ENCODE peak calls at places on chromosomes 11 and 22, in eight cellular contexts. W, P, Y, C, N, U, Q and F are unnamed samples.

GRCh38 chr22:19876314-19876940 is 21.8 kb upstream of the GNB1L start:
- DNase-seq in W (no peak), P (peak), Y (no peak), C (no peak), N (no peak), U (no peak), Q (peak), F (no peak)

GRCh38 chr11:122981388-122982264 is at the start of gene BSX:
- DNase-seq in W (no peak), P (peak), Y (no peak), C (peak), N (peak), U (peak), Q (peak), F (no peak)

GRCh38 chr11:33413296-33413695 is 156.1 kb downstream of the HIPK3 start:
- DNase-seq in W (no peak), P (no peak), Y (no peak), C (no peak), N (no peak), U (no peak), Q (no peak), F (no peak)

GRCh38 chr11:48037709-48038468 is 57.5 kb downstream of the PTPRJ start:
- DNase-seq in W (no peak), P (no peak), Y (no peak), C (no peak), N (no peak), U (no peak), Q (no peak), F (no peak)

GRCh38 chr22:48850658-48851287 is 976.9 kb downstream of the BRD1 start:
- DNase-seq in W (no peak), P (no peak), Y (no peak), C (no peak), N (no peak), U (no peak), Q (no peak), F (no peak)

GRCh38 chr11:123235687-123236261 is 40.7 kb upstream of the CLMP start:
- DNase-seq in W (peak), P (no peak), Y (no peak), C (no peak), N (no peak), U (no peak), Q (no peak), F (no peak)

GRCh38 chr11:84747871-84748270 is 879.3 kb downstream of the DLG2 start:
- DNase-seq in W (no peak), P (no peak), Y (no peak), C (no peak), N (no peak), U (no peak), Q (no peak), F (no peak)

GRCh38 chr11:130581631-130582030 is 133.2 kb downstream of the ADAMTS15 start:
- DNase-seq in W (no peak), P (no peak), Y (no peak), C (no peak), N (no peak), U (no peak), Q (no peak), F (no peak)

GRCh38 chr22:20940178-20940790 is 23.1 kb downstream of the CRKL start:
- DNase-seq in W (no peak), P (no peak), Y (no peak), C (no peak), N (no peak), U (peak), Q (no peak), F (no peak)

GRCh38 chr11:279040-279965 is 1.1 kb downstream of the NLRP6 start:
- DNase-seq in W (no peak), P (no peak), Y (no peak), C (no peak), N (no peak), U (no peak), Q (no peak), F (no peak)

GRCh38 chr11:36467913-36468312 is 42.2 kb downstream of the TRAF6 start:
- DNase-seq in W (no peak), P (no peak), Y (no peak), C (peak), N (no peak), U (no peak), Q (no peak), F (no peak)

GRCh38 chr11:75349540-75350116 is 1.8 kb downstream of the ARRB1 start:
- DNase-seq in W (no peak), P (no peak), Y (no peak), C (no peak), N (no peak), U (no peak), Q (peak), F (no peak)

GRCh38 chr11:6214530-6214929 is 9.2 kb downstream of the C11orf42 start:
- DNase-seq in W (no peak), P (no peak), Y (no peak), C (no peak), N (no peak), U (no peak), Q (no peak), F (no peak)

GRCh38 chr11:34565417-34566208 is 52.0 kb upstream of the ELF5 start:
- DNase-seq in W (peak), P (no peak), Y (no peak), C (peak), N (peak), U (peak), Q (peak), F (no peak)

GRCh38 chr11:13667245-13667644 is 1.2 kb upstream of the FAR1 start:
- DNase-seq in W (no peak), P (no peak), Y (no peak), C (no peak), N (no peak), U (no peak), Q (peak), F (no peak)

GRCh38 chr11:80993561-80993960 is 1552.7 kb upstream of the TENM4 start:
- DNase-seq in W (no peak), P (no peak), Y (no peak), C (peak), N (no peak), U (no peak), Q (no peak), F (no peak)

GRCh38 chr11:45799562-45799961 is 5.4 kb upstream of the SLC35C1 start:
- DNase-seq in W (no peak), P (no peak), Y (no peak), C (no peak), N (no peak), U (no peak), Q (no peak), F (no peak)

GRCh38 chr11:78586452-78587046 is 11.9 kb upstream of the NARS2 start:
- DNase-seq in W (no peak), P (no peak), Y (no peak), C (peak), N (no peak), U (peak), Q (peak), F (no peak)

GRCh38 chr11:20604295-20604803 is 4.9 kb downstream of the SLC6A5 start:
- DNase-seq in W (no peak), P (no peak), Y (no peak), C (no peak), N (no peak), U (no peak), Q (no peak), F (no peak)
- TF ChIP-seq EZH2 in W (no peak), P (no peak), Y (no peak), C (no peak), N (no peak), U (no peak), Q (no peak), F (no peak)

DNA sequence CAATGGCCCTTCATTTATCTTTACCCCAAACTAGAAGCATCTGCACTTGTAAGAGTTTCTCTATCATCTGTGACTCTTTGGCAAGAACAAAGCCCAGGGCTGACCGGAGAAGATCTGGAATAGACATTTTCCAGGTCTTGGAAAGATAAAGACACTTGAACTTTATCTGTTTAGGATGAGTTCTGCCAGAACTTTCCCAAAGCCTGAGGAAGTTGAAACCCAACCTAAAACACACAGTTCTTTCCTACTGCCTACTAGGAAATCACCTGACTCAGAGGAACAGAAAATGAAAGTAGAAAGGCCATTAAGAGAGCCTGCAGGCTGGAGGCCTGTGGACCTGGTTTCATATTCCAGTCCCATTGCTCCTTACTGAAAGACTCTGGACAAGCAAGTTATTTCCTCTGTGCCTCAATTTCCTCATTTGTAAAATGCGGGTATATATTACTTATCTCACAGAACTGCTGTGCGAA is 1.4 kb downstream of the UBE2L6 start:
- DNase-seq in W (no peak), P (no peak), Y (peak), C (no peak), N (peak), U (no peak), Q (peak), F (no peak)
- TF ChIP-seq POLR2AphosphoS5 in W (no peak), P (no peak), Y (peak), C (no peak), N (no peak), U (no peak), Q (no peak), F (no peak)

GRCh38 chr22:24147666-24148065 is 33.6 kb upstream of the SUSD2 start:
- DNase-seq in W (no peak), P (no peak), Y (no peak), C (no peak), N (no peak), U (no peak), Q (no peak), F (no peak)
- H3K27ac ChIP-seq in W (peak), P (no peak), Y (no peak), C (peak), N (no peak), U (no peak), Q (no peak), F (peak)

GRCh38 chr11:68835749-68836148 is 6.0 kb downstream of the CPT1A start:
- DNase-seq in W (no peak), P (no peak), Y (no peak), C (no peak), N (no peak), U (no peak), Q (no peak), F (no peak)
- TF ChIP-seq EZH2 in W (no peak), P (no peak), Y (no peak), C (no peak), N (no peak), U (no peak), Q (no peak), F (no peak)

GRCh38 chr22:39291501-39291900 is 27.9 kb downstream of the RPL3 start:
- DNase-seq in W (no peak), P (no peak), Y (no peak), C (no peak), N (no peak), U (no peak), Q (no peak), F (no peak)

GRCh38 chr22:39293766-39294368 is 25.6 kb downstream of the RPL3 start:
- DNase-seq in W (no peak), P (no peak), Y (no peak), C (no peak), N (no peak), U (no peak), Q (no peak), F (no peak)

GRCh38 chr22:39292002-39292401 is 27.4 kb downstream of the RPL3 start:
- DNase-seq in W (no peak), P (no peak), Y (no peak), C (no peak), N (no peak), U (no peak), Q (no peak), F (no peak)

GRCh38 chr22:39290724-39291161 is 28.7 kb downstream of the RPL3 start:
- DNase-seq in W (no peak), P (no peak), Y (no peak), C (no peak), N (peak), U (no peak), Q (peak), F (no peak)

DNA sequence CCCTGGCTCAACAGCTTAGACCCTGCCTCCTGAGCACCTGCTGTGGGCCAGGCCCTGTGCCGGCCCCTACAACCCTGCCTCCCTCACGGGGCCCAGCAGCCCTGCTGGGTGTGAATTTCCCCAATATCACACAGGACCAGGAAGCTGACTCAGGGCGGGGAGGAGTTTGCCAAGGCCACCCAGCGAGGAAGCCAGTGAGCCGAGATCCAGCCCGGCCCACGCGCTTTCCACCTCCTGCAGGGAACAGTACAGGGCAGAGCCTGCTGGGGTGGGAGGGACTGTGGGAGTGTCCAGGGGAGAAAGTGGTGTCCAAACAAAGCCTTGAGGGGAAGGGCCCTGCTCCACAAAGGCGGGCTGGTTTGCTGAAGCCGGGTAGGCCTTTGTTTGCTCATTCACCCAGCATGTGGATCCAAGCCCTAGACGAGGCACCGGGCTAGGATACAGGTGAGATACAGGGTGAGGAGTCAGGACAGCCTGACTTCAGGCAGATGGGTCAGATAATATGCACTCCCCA is 26.8 kb downstream of the RPL3 start:
- DNase-seq in W (peak), P (no peak), Y (no peak), C (peak), N (peak), U (peak), Q (peak), F (no peak)
- TF ChIP-seq POLR2AphosphoS5 in W (peak), P (no peak), Y (no peak), C (no peak), N (no peak), U (no peak), Q (peak), F (no peak)

DNA sequence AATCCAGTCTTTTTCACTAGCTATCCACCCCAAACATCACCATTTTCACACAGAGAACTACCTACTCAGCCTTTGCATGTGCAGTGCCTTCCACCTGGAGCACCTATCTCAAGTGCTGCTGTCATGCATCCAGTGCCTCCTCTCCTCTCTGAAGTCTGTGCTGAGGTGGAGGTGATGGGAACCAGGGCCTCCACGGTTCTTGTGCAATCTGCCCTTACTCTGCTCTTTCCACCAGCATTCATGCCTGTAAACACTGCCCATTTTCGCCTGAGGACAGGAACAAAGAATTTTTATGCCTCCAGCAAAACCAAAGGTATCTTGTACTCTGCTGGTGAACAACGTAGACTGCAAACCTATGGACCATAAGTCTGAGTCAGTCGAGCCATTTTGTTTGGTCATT is 27.0 kb downstream of the PITPNB start:
- DNase-seq in W (no peak), P (no peak), Y (no peak), C (no peak), N (no peak), U (no peak), Q (no peak), F (no peak)
- H3K27ac ChIP-seq in W (no peak), P (no peak), Y (no peak), C (no peak), N (no peak), U (no peak), Q (no peak), F (no peak)